ENCODE peak calls at places on chromosome 4, in seven cellular contexts. P, J, G, C, U, X and V are unnamed samples.
A peak's percentile ranks its signal among the peaks of the same experiment; 100 is the strongest.

GRCh38 chr4:70746179-70746839 is 24.5 kb downstream of the RUFY3 start:
- DNase-seq in P (no peak), J (no peak), G (no peak), C (no peak), U (no peak), X (no peak), V (no peak)

GRCh38 chr4:109078724-109079123 is 223.7 kb downstream of the COL25A1 start:
- DNase-seq in P (no peak), J (no peak), G (peak; percentile 42), C (no peak), U (no peak), X (no peak), V (no peak)

GRCh38 chr4:18815779-18816173 is 794.2 kb upstream of the LCORL start:
- DNase-seq in P (no peak), J (no peak), G (no peak), C (no peak), U (peak; percentile 67), X (peak; percentile 11), V (no peak)

GRCh38 chr4:173379929-173380328 is 9.2 kb downstream of the SAP30 start:
- DNase-seq in P (no peak), J (no peak), G (no peak), C (no peak), U (no peak), X (no peak), V (no peak)

GRCh38 chr4:155604718-155605601 is 61.7 kb upstream of the GUCY1A1 start:
- DNase-seq in P (no peak), J (no peak), G (peak; percentile 7), C (no peak), U (no peak), X (peak; percentile 65), V (no peak)

GRCh38 chr4:68864438-68865177 is 48.8 kb downstream of the UGT2B10 start:
- DNase-seq in P (no peak), J (no peak), G (no peak), C (no peak), U (no peak), X (no peak), V (no peak)

GRCh38 chr4:100146756-100147155 is 43.5 kb downstream of the DDIT4L start:
- DNase-seq in P (no peak), J (no peak), G (no peak), C (no peak), U (no peak), X (no peak), V (no peak)

GRCh38 chr4:123412700-123413512 is 16.3 kb downstream of the SPRY1 start:
- DNase-seq in P (no peak), J (no peak), G (no peak), C (no peak), U (no peak), X (no peak), V (no peak)

GRCh38 chr4:101527186-101527585 is 179.9 kb upstream of the PPP3CA start:
- DNase-seq in P (peak; percentile 45), J (no peak), G (no peak), C (peak; percentile 35), U (no peak), X (no peak), V (no peak)

GRCh38 chr4:73447701-73448100 is 11.7 kb downstream of the AFP start:
- DNase-seq in P (no peak), J (no peak), G (no peak), C (no peak), U (no peak), X (no peak), V (no peak)

GRCh38 chr4:127383666-127384065 is 249.1 kb upstream of the INTU start:
- DNase-seq in P (no peak), J (no peak), G (no peak), C (no peak), U (no peak), X (no peak), V (no peak)

GRCh38 chr4:143346208-143346607 is 9.5 kb downstream of the GAB1 start:
- DNase-seq in P (no peak), J (no peak), G (no peak), C (no peak), U (no peak), X (no peak), V (no peak)

GRCh38 chr4:37882665-37883296 is 8.1 kb upstream of the TBC1D1 start:
- DNase-seq in P (no peak), J (no peak), G (no peak), C (no peak), U (no peak), X (peak; percentile 5), V (no peak)

GRCh38 chr4:27084685-27085356 is 224.2 kb downstream of the STIM2 start:
- DNase-seq in P (no peak), J (peak; percentile 64), G (no peak), C (no peak), U (peak; percentile 91), X (no peak), V (peak; percentile 17)

GRCh38 chr4:123956204-123956603 is 559.6 kb downstream of the SPRY1 start:
- DNase-seq in P (no peak), J (no peak), G (no peak), C (no peak), U (no peak), X (no peak), V (no peak)